ENCODE peak calls at places on chromosomes 11 and 22, in four cellular contexts. G, Q, D and P are unnamed samples.

GRCh38 chr11:125202362-125202880 is 37.9 kb downstream of the PKNOX2 start:
- DNase-seq in Q (no peak), D (no peak), G (no peak), P (no peak)

GRCh38 chr11:68584991-68585524 is 99.3 kb upstream of the GAL start:
- DNase-seq in G (peak; percentile 71), Q (no peak), D (no peak), P (no peak)

GRCh38 chr11:103794262-103794661 is 242.2 kb upstream of the DDI1 start:
- DNase-seq in D (no peak), Q (no peak), G (no peak), P (peak; percentile 68)

GRCh38 chr22:50691521-50691920 is 18.9 kb downstream of the SHANK3 start:
- DNase-seq in Q (peak; percentile 29), G (peak; percentile 54), D (peak; percentile 61), P (peak; percentile 56)

GRCh38 chr22:41876275-41876674 is 38.6 kb downstream of the SHISA8 start:
- DNase-seq in Q (no peak), G (no peak), D (no peak), P (peak; percentile 49)

GRCh38 chr22:35651085-35651484 is 2.8 kb downstream of the APOL6 start:
- DNase-seq in G (no peak), D (no peak), Q (no peak), P (no peak)

GRCh38 chr11:120808616-120809050 is 215.3 kb upstream of the TBCEL start:
- DNase-seq in D (no peak), G (no peak), Q (no peak), P (no peak)

GRCh38 chr22:47164514-47165337 is 402.3 kb downstream of the TBC1D22A start:
- DNase-seq in D (peak; percentile 59), Q (no peak), G (no peak), P (no peak)

GRCh38 chr11:32580967-32581366 is 2.7 kb upstream of the EIF3M start:
- DNase-seq in G (no peak), D (no peak), Q (no peak), P (peak; percentile 25)

GRCh38 chr11:61118406-61118805 is 16.1 kb downstream of the CD5 start:
- DNase-seq in Q (no peak), G (no peak), D (no peak), P (no peak)

DNA sequence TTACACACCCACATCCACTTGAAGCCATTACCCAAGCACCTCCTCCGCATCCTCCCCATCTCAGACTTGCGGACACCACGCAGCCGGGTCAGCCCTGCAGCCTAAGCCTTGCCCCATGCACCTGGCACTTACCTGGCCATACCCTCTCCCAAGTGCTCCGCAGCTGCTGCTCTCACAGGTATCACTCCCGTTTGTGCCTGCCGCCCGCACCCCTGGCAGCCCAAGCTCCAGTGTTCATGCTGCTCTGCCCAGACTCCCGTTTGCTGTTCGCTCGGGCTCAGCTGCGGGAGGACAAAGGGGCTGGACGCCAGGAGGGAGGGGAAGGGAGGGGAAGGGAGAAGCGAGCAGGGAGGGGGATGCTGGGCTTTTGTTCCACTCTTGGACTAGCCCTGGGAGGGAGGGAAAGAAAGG is at the start of gene KLHL35:
- DNase-seq in D (no peak), Q (no peak), G (no peak), P (no peak)
- TF ChIP-seq EZH2 in D (no peak), Q (no peak), G (no peak), P (no peak)

GRCh38 chr22:20299736-20300136 is 20.1 kb downstream of the DGCR6L start:
- DNase-seq in Q (no peak), G (no peak), D (peak; percentile 45), P (peak; percentile 57)

GRCh38 chr22:20298803-20299735 is 20.8 kb downstream of the DGCR6L start:
- DNase-seq in Q (peak; percentile 71), D (peak; percentile 68), G (peak; percentile 51), P (peak; percentile 85)

GRCh38 chr22:20297414-20298109 is 22.3 kb downstream of the DGCR6L start:
- DNase-seq in D (no peak), Q (no peak), G (no peak), P (no peak)

GRCh38 chr22:20296598-20296997 is 23.3 kb downstream of the DGCR6L start:
- DNase-seq in Q (no peak), D (no peak), G (no peak), P (no peak)

DNA sequence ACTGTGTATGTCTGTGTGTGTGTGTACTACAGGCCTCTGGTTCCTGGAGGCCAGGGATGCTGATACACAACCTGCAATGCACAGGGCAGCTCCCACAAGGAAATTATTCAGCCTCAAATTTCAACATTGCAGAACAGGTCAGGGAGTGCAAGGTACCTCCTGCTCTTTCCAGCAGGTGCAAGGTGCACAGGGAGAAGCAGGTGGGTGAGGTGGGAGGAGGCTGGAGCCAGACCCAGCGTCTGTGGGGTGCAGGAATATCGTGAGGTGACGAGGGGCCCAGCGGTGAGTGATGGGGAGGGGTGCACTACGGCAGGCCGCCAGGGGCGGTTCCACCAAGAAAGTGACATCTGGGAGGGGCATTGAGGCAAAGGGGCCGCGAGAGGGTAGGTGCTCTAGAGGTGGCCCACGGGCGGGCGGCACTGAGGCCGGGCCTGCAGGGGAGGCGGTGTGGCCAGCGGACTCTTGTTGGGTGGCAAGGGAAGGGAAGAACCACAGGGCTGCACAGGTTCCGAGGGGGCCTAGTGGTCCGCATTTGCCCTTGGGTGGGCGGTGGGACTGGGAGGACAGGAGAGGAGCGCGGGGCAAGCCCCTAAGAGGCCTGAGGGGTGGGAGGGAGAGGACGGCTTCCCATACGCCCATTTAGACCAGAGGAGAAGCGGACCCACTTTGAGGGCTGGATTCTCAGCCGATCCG is 21.6 kb downstream of the DGCR6L start:
- DNase-seq in G (no peak), D (no peak), Q (no peak), P (no peak)
- TF ChIP-seq EZH2 in G (no peak), D (no peak), Q (no peak), P (no peak)

DNA sequence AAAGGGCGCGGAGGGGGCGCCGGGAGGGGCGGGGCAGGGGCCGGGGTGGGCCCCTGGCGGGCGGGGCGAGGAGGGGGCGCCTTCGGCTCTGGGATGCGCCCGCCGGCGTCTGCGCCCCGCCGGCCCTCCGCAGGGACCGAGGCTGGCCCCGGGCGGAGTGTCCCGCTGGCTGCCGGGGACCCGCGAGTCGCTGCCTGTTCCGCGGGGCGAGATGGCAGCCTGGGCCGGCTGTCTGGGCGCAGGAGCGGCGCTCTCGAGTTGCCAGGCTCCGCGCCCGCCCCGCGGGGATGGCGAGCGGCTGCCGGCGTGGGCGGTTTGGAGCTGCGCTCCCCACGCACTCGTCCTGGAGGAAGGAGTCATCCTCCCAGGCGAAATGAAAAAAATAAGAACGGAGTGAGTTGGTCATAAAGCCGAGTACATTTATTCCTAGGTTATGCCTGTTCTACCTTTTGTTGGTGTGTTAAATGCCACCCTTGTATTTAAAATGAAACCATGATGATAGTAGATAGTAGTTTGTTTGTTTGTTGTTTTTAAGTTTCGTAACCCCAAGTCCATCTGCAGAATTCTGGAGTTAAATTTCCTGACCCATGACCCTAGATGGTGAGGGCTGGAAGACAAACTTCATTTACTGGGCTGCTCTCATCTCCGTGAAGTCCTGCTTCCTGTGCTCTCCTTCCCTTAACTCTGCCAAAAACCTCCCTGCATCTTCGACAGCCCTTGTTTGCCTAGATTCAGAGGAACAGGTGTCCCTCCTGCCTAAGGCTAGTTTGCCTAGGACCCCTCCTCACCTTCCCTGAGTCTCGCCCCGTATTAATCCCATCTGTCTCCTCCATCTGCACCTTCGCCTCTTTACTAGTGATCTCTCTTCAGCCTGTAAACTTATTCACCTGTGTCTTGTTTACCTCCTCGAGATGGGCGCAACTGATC is 32.8 kb downstream of the EIF3F start:
- DNase-seq in D (peak; percentile 8), Q (no peak), G (no peak), P (peak; percentile 91)
- TF ChIP-seq EZH2 in D (peak; percentile 73), Q (no peak), G (no peak), P (no peak)

GRCh38 chr11:30291331-30291730 is 31.6 kb upstream of the ARL14EP start:
- DNase-seq in D (no peak), G (no peak), Q (no peak), P (no peak)

GRCh38 chr11:30295178-30295885 is 27.6 kb upstream of the ARL14EP start:
- DNase-seq in Q (no peak), D (no peak), G (no peak), P (no peak)

DNA sequence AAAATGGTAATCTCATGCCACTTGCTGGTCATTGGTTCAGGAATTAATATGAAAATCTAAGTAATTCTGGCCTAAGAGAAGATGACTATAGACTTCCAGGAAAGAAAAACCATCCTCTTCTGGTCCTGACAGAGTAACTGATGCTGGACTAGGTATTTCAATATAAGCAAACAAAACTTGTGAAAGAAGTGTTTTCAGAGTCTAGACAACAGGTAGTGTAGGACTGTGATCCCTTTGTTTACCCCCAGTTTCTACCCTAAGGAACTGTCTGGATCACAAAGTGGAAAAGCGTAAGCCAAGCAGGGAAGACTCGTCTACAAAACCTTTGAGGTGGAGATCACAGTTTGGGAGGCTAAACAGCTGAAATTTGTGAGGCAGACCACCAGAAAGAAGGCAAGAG is 30.4 kb upstream of the ARL14EP start:
- DNase-seq in D (no peak), Q (no peak), G (no peak), P (no peak)
- TF ChIP-seq EZH2 in D (no peak), Q (no peak), G (no peak), P (no peak)

GRCh38 chr11:35394941-35395340 is 24.4 kb downstream of the SLC1A2 start:
- DNase-seq in Q (no peak), D (no peak), G (no peak), P (no peak)
- TF ChIP-seq EZH2 in Q (no peak), D (no peak), G (no peak), P (no peak)

GRCh38 chr11:16924462-16924825 is 89.8 kb downstream of the PLEKHA7 start:
- DNase-seq in G (no peak), Q (no peak), D (no peak), P (no peak)

GRCh38 chr11:16923987-16924386 is 90.2 kb downstream of the PLEKHA7 start:
- DNase-seq in G (peak; percentile 70), Q (no peak), D (no peak), P (no peak)

GRCh38 chr11:16924826-16925494 is 89.3 kb downstream of the PLEKHA7 start:
- DNase-seq in Q (peak; percentile 78), D (no peak), G (no peak), P (peak; percentile 40)

GRCh38 chr11:16926868-16927267 is 87.3 kb downstream of the PLEKHA7 start:
- DNase-seq in Q (no peak), G (no peak), D (no peak), P (no peak)

GRCh38 chr11:16925495-16926065 is 88.6 kb downstream of the PLEKHA7 start:
- DNase-seq in D (peak; percentile 46), G (peak; percentile 86), Q (peak; percentile 29), P (peak; percentile 62)
- TF ChIP-seq EZH2 in D (no peak), G (no peak), Q (no peak), P (no peak)